ENCODE peak calls at places on chromosomes 11 and 22, in five cellular contexts. One of them, this sample, is unnamed.

GRCh38 chr11:6932150-6932549 is 5.9 kb downstream of the ZNF215 start:
- DNase-seq in Kasumi-1: no peak
- DNase-seq in dermis microvascular lymphatic vessel endothelial cell: no peak
- DNase-seq in stimulated activated CD8-positive, alpha-beta memory T cell treated with anti-CD3 and anti-CD28 coated beads, Interleukin-4, amount 100 ng/mL, for 4 hours: no peak
- DNase-seq in kidney glomerular epithelial cell: no peak
- DNase-seq in this sample: no peak

GRCh38 chr22:37661160-37661924 is 2.8 kb downstream of the PDXP start:
- DNase-seq in Kasumi-1: peak
- DNase-seq in dermis microvascular lymphatic vessel endothelial cell: no peak
- DNase-seq in stimulated activated CD8-positive, alpha-beta memory T cell treated with anti-CD3 and anti-CD28 coated beads, Interleukin-4, amount 100 ng/mL, for 4 hours: no peak
- DNase-seq in kidney glomerular epithelial cell: peak
- DNase-seq in this sample: no peak

GRCh38 chr11:17887779-17888178 is 125.1 kb downstream of the SERGEF start:
- DNase-seq in Kasumi-1: no peak
- DNase-seq in dermis microvascular lymphatic vessel endothelial cell: no peak
- DNase-seq in stimulated activated CD8-positive, alpha-beta memory T cell treated with anti-CD3 and anti-CD28 coated beads, Interleukin-4, amount 100 ng/mL, for 4 hours: no peak
- DNase-seq in kidney glomerular epithelial cell: no peak
- DNase-seq in this sample: no peak

GRCh38 chr11:86671386-86672006 is 920 bp downstream of the ME3 start:
- DNase-seq in Kasumi-1: no peak
- DNase-seq in dermis microvascular lymphatic vessel endothelial cell: no peak
- DNase-seq in stimulated activated CD8-positive, alpha-beta memory T cell treated with anti-CD3 and anti-CD28 coated beads, Interleukin-4, amount 100 ng/mL, for 4 hours: no peak
- DNase-seq in kidney glomerular epithelial cell: no peak
- DNase-seq in this sample: peak

GRCh38 chr11:2791521-2792375 is 92.0 kb upstream of the KCNQ1OT1 start:
- DNase-seq in Kasumi-1: no peak
- DNase-seq in dermis microvascular lymphatic vessel endothelial cell: no peak
- DNase-seq in stimulated activated CD8-positive, alpha-beta memory T cell treated with anti-CD3 and anti-CD28 coated beads, Interleukin-4, amount 100 ng/mL, for 4 hours: no peak
- DNase-seq in kidney glomerular epithelial cell: no peak
- DNase-seq in this sample: peak

GRCh38 chr22:21064917-21065864 is 19.4 kb downstream of the LRRC74B start:
- DNase-seq in Kasumi-1: no peak
- DNase-seq in dermis microvascular lymphatic vessel endothelial cell: no peak
- DNase-seq in stimulated activated CD8-positive, alpha-beta memory T cell treated with anti-CD3 and anti-CD28 coated beads, Interleukin-4, amount 100 ng/mL, for 4 hours: no peak
- DNase-seq in kidney glomerular epithelial cell: no peak
- DNase-seq in this sample: no peak

GRCh38 chr11:67607507-67607906 is 771 bp downstream of the NDUFV1 start:
- DNase-seq in Kasumi-1: no peak
- DNase-seq in dermis microvascular lymphatic vessel endothelial cell: no peak
- DNase-seq in stimulated activated CD8-positive, alpha-beta memory T cell treated with anti-CD3 and anti-CD28 coated beads, Interleukin-4, amount 100 ng/mL, for 4 hours: no peak
- DNase-seq in kidney glomerular epithelial cell: no peak
- DNase-seq in this sample: no peak

GRCh38 chr22:22431271-22432220 is 77.0 kb downstream of the ZNF280B start:
- DNase-seq in Kasumi-1: peak
- DNase-seq in dermis microvascular lymphatic vessel endothelial cell: peak
- DNase-seq in stimulated activated CD8-positive, alpha-beta memory T cell treated with anti-CD3 and anti-CD28 coated beads, Interleukin-4, amount 100 ng/mL, for 4 hours: peak
- DNase-seq in kidney glomerular epithelial cell: peak
- DNase-seq in this sample: peak